ENCODE peak calls at places on chromosome 21, in five cellular contexts. T, H, A, O and D are unnamed samples.

GRCh38 chr21:16079830-16080229 is 350.0 kb downstream of the USP25 start:
- DNase-seq in T (no peak), H (no peak), A (no peak), O (peak), D (no peak)

GRCh38 chr21:45259206-45259795 is 28.4 kb downstream of the POFUT2 start:
- DNase-seq in H (no peak), T (no peak), A (no peak), O (no peak), D (no peak)

GRCh38 chr21:42500736-42501135 is 4.7 kb upstream of the RSPH1 start:
- DNase-seq in H (no peak), T (no peak), A (no peak), O (no peak), D (no peak)

GRCh38 chr21:33794586-33794985 is 121.0 kb downstream of the ATP5PO start:
- DNase-seq in T (no peak), O (no peak), A (no peak), H (no peak), D (no peak)

GRCh38 chr21:37717534-37717933 is 198.7 kb downstream of the KCNJ6 start:
- DNase-seq in H (no peak), A (no peak), O (no peak), T (no peak), D (no peak)

GRCh38 chr21:34243562-34243961 is 120.2 kb upstream of the KCNE2 start:
- DNase-seq in A (no peak), H (peak), T (no peak), O (no peak), D (no peak)

GRCh38 chr21:42962360-42963007 is 11.9 kb upstream of the PKNOX1 start:
- DNase-seq in A (no peak), T (no peak), H (no peak), O (no peak), D (no peak)

GRCh38 chr21:22020221-22020620 is 1022.0 kb downstream of the NCAM2 start:
- DNase-seq in T (no peak), O (no peak), A (no peak), H (no peak), D (no peak)

GRCh38 chr21:41321211-41321907 is 4.8 kb downstream of the FAM3B start:
- DNase-seq in A (no peak), T (no peak), O (no peak), H (peak), D (no peak)

GRCh38 chr21:44375686-44376320 is 22.4 kb downstream of the TRPM2 start:
- DNase-seq in O (no peak), T (no peak), H (no peak), A (no peak), D (no peak)

GRCh38 chr21:45629046-45629981 is 14.2 kb upstream of the PCBP3 start:
- DNase-seq in H (no peak), T (no peak), A (no peak), O (no peak), D (no peak)

GRCh38 chr21:42980959-42981523 is 6.7 kb downstream of the PKNOX1 start:
- DNase-seq in O (no peak), T (no peak), A (no peak), H (no peak), D (no peak)

GRCh38 chr21:35428489-35428888 is 379.4 kb upstream of the RUNX1 start:
- DNase-seq in H (no peak), O (no peak), T (no peak), A (no peak), D (no peak)